ENCODE peak calls at places on chromosomes 7 and 10, in seven cellular contexts. K is HEK293T; F is neural progenitor cell; N is right cardiac atrium; T is left ventricle myocardium inferior; I is stimulated activated naive CD8-positive, alpha-beta T cell treated with anti-CD3 and anti-CD28 coated beads, Interleukin-15, Interleukin-2, amounts not matched to agents 100 U/mL and 50 U/mL, for 24 hours; P is Kasumi-1. B is an unnamed sample.

GRCh38 chr7:47038621-47039020 is 543.3 kb downstream of the TNS3 start:
- DNase-seq in K (no peak), F (no peak), N (no peak), T (no peak), I (no peak), P (no peak), B (no peak)

GRCh38 chr10:71077143-71077581 is 135.2 kb upstream of the UNC5B start:
- DNase-seq in K (no peak), F (no peak), N (no peak), T (no peak), I (no peak), P (no peak), B (no peak)

GRCh38 chr7:139095194-139095659 is 14.3 kb downstream of the ZC3HAV1 start:
- DNase-seq in K (no peak), F (no peak), N (no peak), T (no peak), I (peak), P (peak), B (no peak)

GRCh38 chr10:89773081-89773480 is 71.7 kb downstream of the KIF20B start:
- DNase-seq in K (no peak), F (no peak), N (no peak), T (no peak), I (no peak), P (no peak), B (no peak)

GRCh38 chr10:43082756-43083155 is 5.9 kb downstream of the RET start:
- DNase-seq in K (no peak), F (no peak), N (no peak), T (no peak), I (no peak), P (peak), B (no peak)

GRCh38 chr7:29770371-29770770 is 35.9 kb upstream of the WIPF3 start:
- DNase-seq in K (no peak), F (no peak), N (no peak), T (no peak), I (no peak), P (no peak), B (no peak)

GRCh38 chr10:7475046-7475860 is 64.4 kb upstream of the SFMBT2 start:
- DNase-seq in K (peak), F (peak), N (no peak), T (peak), I (no peak), P (peak), B (no peak)

GRCh38 chr7:30692438-30692837 is 10.2 kb upstream of the CRHR2 start:
- DNase-seq in K (no peak), F (no peak), N (no peak), T (no peak), I (no peak), P (no peak), B (no peak)

GRCh38 chr7:132766660-132767059 is 190.4 kb upstream of the PLXNA4 start:
- DNase-seq in K (no peak), F (no peak), N (no peak), T (no peak), I (no peak), P (no peak), B (no peak)

GRCh38 chr7:119935418-119936025 is 337.5 kb upstream of the KCND2 start:
- DNase-seq in K (peak), F (peak), N (no peak), T (no peak), I (no peak), P (peak), B (no peak)

GRCh38 chr10:96891840-96892239 is 59.7 kb downstream of the LCOR start:
- DNase-seq in K (no peak), F (no peak), N (no peak), T (no peak), I (no peak), P (no peak), B (no peak)

GRCh38 chr10:21496285-21497176 is 29.0 kb downstream of the SKIDA1 start:
- DNase-seq in K (peak), F (peak), N (peak), T (peak), I (peak), P (peak), B (peak)

GRCh38 chr10:79059859-79060379 is 8.8 kb upstream of the ZMIZ1 start:
- DNase-seq in K (no peak), F (no peak), N (peak), T (peak), I (no peak), P (no peak), B (no peak)

GRCh38 chr10:34080485-34081346 is 734.4 kb downstream of the PARD3 start:
- DNase-seq in K (no peak), F (no peak), N (peak), T (peak), I (no peak), P (no peak), B (no peak)

GRCh38 chr10:4240641-4241197 is 455.7 kb upstream of the KLF6 start:
- DNase-seq in K (no peak), F (no peak), N (no peak), T (no peak), I (no peak), P (no peak), B (no peak)

GRCh38 chr10:3097160-3097559 is 29.8 kb downstream of the PFKP start:
- DNase-seq in K (no peak), F (no peak), N (no peak), T (no peak), I (no peak), P (no peak), B (no peak)

GRCh38 chr10:84552478-84552877 is 224.1 kb downstream of the CCSER2 start:
- DNase-seq in K (no peak), F (peak), N (no peak), T (no peak), I (no peak), P (no peak), B (no peak)

GRCh38 chr10:71623098-71623985 is 96.2 kb downstream of the C10orf105 start:
- DNase-seq in K (peak), F (peak), N (no peak), T (no peak), I (no peak), P (peak), B (peak)

GRCh38 chr10:88082806-88083596 is 219.6 kb downstream of the PTEN start:
- DNase-seq in K (no peak), F (no peak), N (no peak), T (no peak), I (no peak), P (peak), B (no peak)

GRCh38 chr7:157485961-157486510 is 149.2 kb downstream of the DNAJB6 start:
- DNase-seq in K (no peak), F (no peak), N (no peak), T (no peak), I (no peak), P (no peak), B (no peak)

B was measured in A549.